ENCODE peak calls at places on chromosomes 4 and X, in four cellular contexts. T, E, M and A are unnamed samples.
A peak's percentile ranks its signal among the peaks of the same experiment; 100 is the strongest.

GRCh38 chrX:9465380-9466114 is 689 bp downstream of the TBL1X start:
- DNase-seq in M (peak; percentile 20), T (no peak), E (no peak), A (peak; percentile 25)

GRCh38 chr4:177558995-177559394 is 116.8 kb upstream of the AGA start:
- DNase-seq in M (no peak), E (no peak), T (no peak), A (no peak)

GRCh38 chr4:2432991-2433530 is 14.3 kb downstream of the CFAP99 start:
- DNase-seq in E (no peak), M (peak; percentile 53), T (no peak), A (no peak)

GRCh38 chrX:77937291-77937690 is 26.8 kb downstream of the ATP7A start:
- DNase-seq in M (no peak), E (no peak), T (no peak), A (no peak)

GRCh38 chr4:75135068-75135825 is 202.3 kb downstream of the PARM1 start:
- DNase-seq in E (peak; percentile 16), T (no peak), M (no peak), A (no peak)

GRCh38 chr4:80014531-80014930 is 58.5 kb downstream of the ANTXR2 start:
- DNase-seq in E (no peak), M (no peak), T (no peak), A (no peak)

GRCh38 chrX:15930585-15930984 is 76.0 kb upstream of the AP1S2 start:
- DNase-seq in T (no peak), M (no peak), E (peak; percentile 13), A (no peak)

GRCh38 chrX:79259073-79259689 is 108.0 kb downstream of the ITM2A start:
- DNase-seq in T (no peak), E (peak; percentile 99), M (no peak), A (no peak)

GRCh38 chrX:29690061-29690460 is 525.3 kb upstream of the MAGEB2 start:
- DNase-seq in T (no peak), M (no peak), E (no peak), A (no peak)

GRCh38 chr4:16092682-16093319 is 9.0 kb upstream of the PROM1 start:
- DNase-seq in M (no peak), T (no peak), E (no peak), A (peak; percentile 25)

GRCh38 chr4:127852661-127853060 is 28.0 kb upstream of the PLK4 start:
- DNase-seq in T (no peak), E (no peak), M (no peak), A (peak; percentile 17)

GRCh38 chr4:121951570-121952110 is at the start of gene TRPC3:
- DNase-seq in E (no peak), T (no peak), M (peak; percentile 43), A (peak; percentile 39)

GRCh38 chrX:10233173-10233572 is 76.4 kb downstream of the CLCN4 start:
- DNase-seq in E (no peak), T (no peak), M (no peak), A (no peak)

GRCh38 chrX:24317567-24317966 is 3.7 kb upstream of the SUPT20HL2 start:
- DNase-seq in M (no peak), T (no peak), E (no peak), A (no peak)

GRCh38 chrX:31800219-31800618 is 728.4 kb upstream of the FTHL17 start:
- DNase-seq in T (no peak), M (no peak), E (no peak), A (no peak)
- TF ChIP-seq ETV6 in T (no peak), M (no peak), E (no peak), A (no peak)

DNA sequence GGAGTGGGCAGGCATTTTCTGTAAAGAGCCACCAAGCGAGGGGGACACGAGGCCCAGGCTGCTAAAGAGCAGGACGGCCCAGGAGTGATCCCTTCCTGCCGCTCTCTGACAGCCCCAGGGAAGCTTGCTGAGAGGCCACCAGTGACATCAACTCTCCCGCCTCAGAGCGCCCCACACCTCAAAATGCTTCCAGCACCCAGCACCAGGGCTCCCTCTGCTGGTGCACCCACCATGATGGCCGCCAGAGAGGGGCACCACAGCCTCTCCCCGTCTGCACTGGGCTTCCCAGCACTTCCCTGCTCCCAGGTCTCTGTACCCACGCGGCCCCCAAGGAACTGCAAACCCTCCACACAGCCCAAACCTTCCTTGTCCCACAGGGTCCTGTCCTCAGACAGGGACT is 40.4 kb downstream of the GAK start:
- DNase-seq in T (peak; percentile 10), E (no peak), M (peak; percentile 31), A (peak; percentile 74)
- TF ChIP-seq ETV6 in T (no peak), E (no peak), M (no peak), A (no peak)

GRCh38 chrX:150546711-150547153 is 21.7 kb upstream of the MTM1 start:
- DNase-seq in E (no peak), M (no peak), T (no peak), A (no peak)
- TF ChIP-seq ETV6 in E (no peak), M (no peak), T (no peak), A (no peak)

GRCh38 chr4:18882468-18882867 is 860.9 kb upstream of the LCORL start:
- DNase-seq in M (no peak), E (no peak), T (peak; percentile 1), A (no peak)
- TF ChIP-seq ETV6 in M (no peak), E (no peak), T (no peak), A (no peak)

DNA sequence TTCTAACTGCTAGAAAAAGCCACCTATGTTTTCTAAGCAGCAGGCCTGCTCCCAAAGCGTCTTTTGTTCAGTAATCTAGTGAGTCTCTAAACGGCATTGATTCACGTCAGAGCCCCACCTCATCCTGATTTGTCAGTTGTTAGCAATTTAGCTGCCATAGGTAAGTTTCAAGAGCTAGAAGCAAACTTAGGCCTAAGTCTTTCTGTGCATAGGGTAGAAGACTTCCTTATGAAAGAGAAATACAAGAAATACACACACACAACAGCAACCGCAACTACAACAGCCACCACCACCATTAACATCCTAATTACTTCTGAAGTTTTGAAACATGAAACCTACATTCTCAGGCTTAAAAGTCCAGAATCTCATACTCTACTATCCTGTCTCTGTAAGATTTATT is 531.1 kb upstream of the SPANXN1 start:
- DNase-seq in M (no peak), T (no peak), E (no peak), A (no peak)
- TF ChIP-seq ETV6 in M (no peak), T (no peak), E (no peak), A (no peak)

DNA sequence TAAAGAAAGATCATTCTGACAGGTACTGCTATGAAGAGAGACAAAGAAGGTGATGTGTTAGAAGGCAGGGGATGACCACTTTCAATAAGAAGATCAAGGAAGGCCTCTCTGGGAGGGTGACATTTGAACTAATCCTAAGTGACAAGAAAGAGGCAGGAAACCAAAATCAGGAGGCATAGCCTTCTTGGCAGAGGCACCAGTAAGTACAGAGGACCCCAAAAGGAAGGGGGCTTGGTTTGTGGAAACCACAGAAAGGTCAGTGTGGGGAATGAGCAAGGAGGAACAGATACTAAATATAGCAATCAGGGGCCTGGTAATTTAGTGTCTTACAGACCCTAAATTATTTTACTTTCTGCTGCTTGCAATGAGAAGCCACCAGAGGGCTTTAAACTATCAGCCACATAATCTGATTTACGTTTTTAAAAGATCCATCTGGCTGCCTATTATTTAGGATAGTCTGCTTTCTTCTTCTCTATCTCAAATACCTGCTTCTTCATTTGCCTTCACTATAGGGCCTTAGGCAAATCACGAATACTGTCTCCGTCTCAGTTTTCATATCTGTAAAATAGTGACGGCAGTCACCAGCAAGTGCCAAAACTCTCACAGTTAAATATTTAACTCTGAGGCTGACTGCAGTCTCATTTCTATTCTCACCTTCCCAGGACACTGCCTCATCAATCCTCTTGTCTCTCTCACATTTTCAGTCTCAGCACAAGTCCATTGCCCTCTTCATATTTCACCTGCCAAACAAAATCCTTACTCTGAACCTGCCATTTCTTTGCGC is 16.7 kb downstream of the NR3C2 start:
- DNase-seq in M (no peak), E (no peak), T (no peak), A (no peak)
- TF ChIP-seq ETV6 in M (no peak), E (no peak), T (no peak), A (no peak)

GRCh38 chr4:89707467-89707866 is 129.5 kb downstream of the SNCA start:
- DNase-seq in E (no peak), M (no peak), T (no peak), A (no peak)

GRCh38 chr4:89708903-89709361 is 128.0 kb downstream of the SNCA start:
- DNase-seq in M (no peak), E (no peak), T (no peak), A (no peak)

GRCh38 chr4:89703831-89704230 is 133.1 kb downstream of the SNCA start:
- DNase-seq in M (no peak), T (no peak), E (no peak), A (no peak)

GRCh38 chr4:89700766-89701165 is 136.2 kb downstream of the SNCA start:
- DNase-seq in E (no peak), M (no peak), T (no peak), A (no peak)

GRCh38 chr4:89704651-89705395 is 132.1 kb downstream of the SNCA start:
- DNase-seq in E (no peak), T (no peak), M (no peak), A (no peak)
- TF ChIP-seq ETV6 in E (no peak), T (no peak), M (no peak), A (no peak)

GRCh38 chrX:319579-320125 is 1.1 kb upstream of the GTPBP6 start:
- DNase-seq in E (no peak), T (no peak), M (no peak), A (peak; percentile 14)
- TF ChIP-seq ETV6 in E (no peak), T (no peak), M (no peak), A (no peak)